ENCODE peak calls at places on chromosome 13, in four cellular contexts. One of them, this sample, is unnamed.

GRCh38 chr13:109973279-109973678 is 186.9 kb upstream of the IRS2 start:
- DNase-seq in K562: no peak
- DNase-seq in GM12878: no peak
- DNase-seq in HepG2: no peak
- DNase-seq in this sample: no peak

GRCh38 chr13:49351871-49352270 is 92.0 kb downstream of the CAB39L start:
- DNase-seq in K562: no peak
- DNase-seq in GM12878: no peak
- DNase-seq in HepG2: no peak
- DNase-seq in this sample: no peak

GRCh38 chr13:54232700-54233099 is 1204.1 kb downstream of the OLFM4 start:
- DNase-seq in K562: no peak
- DNase-seq in GM12878: no peak
- DNase-seq in HepG2: no peak
- DNase-seq in this sample: no peak

GRCh38 chr13:107461751-107462150 is 753.6 kb downstream of the LIG4 start:
- DNase-seq in K562: no peak
- DNase-seq in GM12878: no peak
- DNase-seq in HepG2: no peak
- DNase-seq in this sample: no peak

GRCh38 chr13:37453246-37453645 is 145.3 kb downstream of the POSTN start:
- DNase-seq in K562: no peak
- DNase-seq in GM12878: no peak
- DNase-seq in HepG2: no peak
- DNase-seq in this sample: no peak

GRCh38 chr13:27353166-27353583 is 71.2 kb upstream of the GTF3A start:
- DNase-seq in K562: no peak
- DNase-seq in GM12878: peak
- DNase-seq in HepG2: peak
- DNase-seq in this sample: no peak

GRCh38 chr13:100387416-100387815 is 201.2 kb downstream of the GGACT start:
- DNase-seq in K562: no peak
- DNase-seq in GM12878: no peak
- DNase-seq in HepG2: no peak
- DNase-seq in this sample: no peak

GRCh38 chr13:75480691-75481175 is 1.2 kb downstream of the TBC1D4 start:
- DNase-seq in K562: peak
- DNase-seq in GM12878: no peak
- DNase-seq in HepG2: peak
- DNase-seq in this sample: peak

GRCh38 chr13:43433691-43434121 is 353.1 kb downstream of the ENOX1 start:
- DNase-seq in K562: no peak
- DNase-seq in GM12878: no peak
- DNase-seq in HepG2: no peak
- DNase-seq in this sample: no peak

GRCh38 chr13:48973845-48974431 is 1.8 kb upstream of the FNDC3A start:
- DNase-seq in K562: no peak
- DNase-seq in GM12878: no peak
- DNase-seq in HepG2: no peak
- DNase-seq in this sample: no peak

GRCh38 chr13:85982102-85982501 is 182.9 kb upstream of the SLITRK6 start:
- DNase-seq in K562: no peak
- DNase-seq in GM12878: no peak
- DNase-seq in HepG2: no peak
- DNase-seq in this sample: no peak

GRCh38 chr13:96710166-96710866 is 284.0 kb downstream of the OXGR1 start:
- DNase-seq in K562: no peak
- DNase-seq in GM12878: no peak
- DNase-seq in HepG2: no peak
- DNase-seq in this sample: peak

GRCh38 chr13:59771272-59771671 is 392.5 kb downstream of the DIAPH3 start:
- DNase-seq in K562: peak
- DNase-seq in GM12878: no peak
- DNase-seq in HepG2: peak
- DNase-seq in this sample: no peak

GRCh38 chr13:29581666-29582065 is 13.8 kb downstream of the SLC7A1 start:
- DNase-seq in K562: no peak
- DNase-seq in GM12878: no peak
- DNase-seq in HepG2: no peak
- DNase-seq in this sample: no peak

GRCh38 chr13:66553391-66553790 is 676.7 kb downstream of the PCDH9 start:
- DNase-seq in K562: no peak
- DNase-seq in GM12878: no peak
- DNase-seq in HepG2: no peak
- DNase-seq in this sample: no peak

GRCh38 chr13:49214917-49215376 is 5.2 kb upstream of the MLNR start:
- DNase-seq in K562: no peak
- DNase-seq in GM12878: no peak
- DNase-seq in HepG2: peak
- DNase-seq in this sample: peak

GRCh38 chr13:78299832-78300623 is 303.3 kb downstream of the POU4F1 start:
- DNase-seq in K562: no peak
- DNase-seq in GM12878: no peak
- DNase-seq in HepG2: no peak
- DNase-seq in this sample: no peak
- TF ChIP-seq ATF3 in K562: no peak
- TF ChIP-seq ATF3 in GM12878: no peak
- TF ChIP-seq ATF3 in HepG2: no peak
- TF ChIP-seq ATF3 in this sample: no peak

DNA sequence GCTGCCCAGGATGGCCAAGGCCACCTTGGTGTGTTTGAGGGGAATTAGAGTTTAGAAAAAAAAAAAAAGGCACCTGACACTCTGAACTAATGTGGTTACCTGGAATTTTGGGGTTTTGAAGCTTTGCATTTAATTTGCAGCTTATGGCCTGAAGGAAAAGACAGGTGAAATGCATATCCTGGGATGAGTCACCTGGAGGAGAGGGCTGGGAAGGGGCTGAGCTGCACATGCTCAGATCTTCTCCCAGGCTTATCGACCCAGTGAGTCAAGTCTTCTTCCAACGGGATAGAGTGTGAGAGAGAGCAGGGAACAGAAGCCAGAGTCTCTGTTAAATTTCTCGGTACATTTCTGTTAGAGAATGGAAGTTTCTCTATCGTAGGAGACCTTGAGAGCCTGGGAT is 29.7 kb upstream of the ALOX5AP start:
- DNase-seq in K562: no peak
- DNase-seq in GM12878: no peak
- DNase-seq in HepG2: no peak
- DNase-seq in this sample: no peak
- TF ChIP-seq USF2 in K562: no peak
- TF ChIP-seq USF2 in GM12878: no peak
- TF ChIP-seq USF2 in HepG2: no peak
- TF ChIP-seq USF2 in this sample: no peak

DNA sequence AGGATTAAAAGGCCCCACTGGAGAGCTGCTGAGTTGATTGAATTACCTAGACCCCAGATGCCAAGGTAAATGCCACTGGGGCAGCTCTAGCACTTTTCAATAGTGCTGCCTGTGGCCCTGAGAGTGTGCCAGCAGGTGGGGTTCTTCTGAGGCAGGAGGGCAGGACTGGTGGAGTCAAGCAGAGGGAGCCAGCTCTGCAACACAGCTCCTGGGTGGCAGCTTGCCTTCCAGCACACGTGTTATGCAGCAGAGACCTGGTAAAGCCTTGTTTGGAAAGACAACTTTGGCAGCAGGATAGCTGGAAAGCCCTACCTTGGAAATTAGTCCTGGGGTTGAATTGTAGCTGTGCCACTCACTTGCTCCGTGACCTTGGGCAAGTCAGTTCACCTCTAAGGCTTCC is 306.6 kb downstream of the ATP8A2 start:
- DNase-seq in K562: no peak
- DNase-seq in GM12878: no peak
- DNase-seq in HepG2: no peak
- DNase-seq in this sample: no peak
- TF ChIP-seq NR2C2 in K562: no peak
- TF ChIP-seq NR2C2 in GM12878: no peak
- TF ChIP-seq NR2C2 in HepG2: no peak
- TF ChIP-seq NR2C2 in this sample: no peak

GRCh38 chr13:41547253-41548000 is 90.1 kb downstream of the RGCC start:
- DNase-seq in K562: no peak
- DNase-seq in GM12878: no peak
- DNase-seq in HepG2: peak
- DNase-seq in this sample: no peak
- TF ChIP-seq ATF3 in K562: no peak
- TF ChIP-seq ATF3 in GM12878: no peak
- TF ChIP-seq ATF3 in HepG2: no peak
- TF ChIP-seq ATF3 in this sample: no peak

DNA sequence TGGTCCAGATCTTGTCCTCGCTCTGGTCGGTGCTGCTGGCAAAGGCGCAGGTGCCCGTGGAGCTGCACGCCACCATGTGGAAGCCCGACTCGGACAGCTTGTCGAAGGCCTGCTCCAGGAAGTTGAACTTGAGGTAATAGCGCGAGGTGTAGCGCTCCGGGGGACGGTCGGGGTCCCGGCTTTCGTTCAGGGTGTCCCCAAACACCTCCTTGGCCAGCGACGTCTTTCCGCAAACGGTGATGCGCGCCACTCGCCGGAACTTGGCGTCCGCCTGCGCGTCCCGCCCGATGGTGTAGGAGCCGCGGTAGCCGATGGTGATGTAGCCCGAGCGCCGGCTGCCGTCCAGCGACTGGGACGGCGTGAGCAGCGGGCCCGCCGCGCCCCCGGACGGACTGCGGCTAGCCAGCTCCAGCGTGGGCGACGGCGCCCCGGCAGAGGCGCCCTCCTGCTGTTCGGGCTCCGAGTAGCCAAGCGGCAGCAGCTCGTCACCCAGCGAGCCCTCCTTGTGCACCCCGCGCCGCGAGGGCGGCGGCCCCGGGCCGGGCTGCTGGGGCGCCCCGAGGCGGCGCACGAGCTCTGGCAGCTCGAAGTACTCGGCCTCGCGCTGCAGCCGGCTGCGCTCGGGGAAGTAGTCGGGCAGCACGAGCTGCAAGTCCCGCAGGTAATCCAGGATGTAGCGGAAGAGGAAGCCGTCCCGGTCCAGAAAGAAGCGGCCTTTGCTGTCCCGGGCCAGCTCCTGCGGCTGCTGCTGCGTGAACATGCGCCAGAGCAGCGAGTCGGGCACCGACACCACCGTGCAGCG is 801 bp downstream of the KCTD12 start:
- DNase-seq in K562: peak
- DNase-seq in GM12878: no peak
- DNase-seq in HepG2: no peak
- DNase-seq in this sample: peak
- TF ChIP-seq USF2 in K562: no peak
- TF ChIP-seq USF2 in GM12878: no peak
- TF ChIP-seq USF2 in HepG2: no peak
- TF ChIP-seq USF2 in this sample: no peak